ENCODE peak calls at places on chromosomes 3 and 15, in ten cellular contexts. H, D, K, Y, G, U, A, Q, C and P are unnamed samples.
A peak's percentile ranks its signal among the peaks of the same experiment; 100 is the strongest.

GRCh38 chr15:20340331-20340811 is 201.2 kb downstream of the GOLGA6L6 start:
- DNase-seq in G (no peak), A (no peak), K (no peak), U (no peak), Q (no peak), D (peak; percentile 58), C (no peak), Y (no peak), H (peak; percentile 80), P (peak; percentile 0)

GRCh38 chr15:94327356-94327936 is 96.1 kb downstream of the MCTP2 start:
- DNase-seq in K (no peak), C (no peak), D (peak; percentile 12), A (peak; percentile 55), U (peak; percentile 38), Y (peak; percentile 20), Q (no peak), H (no peak), G (peak; percentile 33), P (peak; percentile 22)

GRCh38 chr3:122893282-122893681 is 98.4 kb downstream of the SLC49A4 start:
- DNase-seq in H (no peak), Y (peak; percentile 54), G (no peak), C (no peak), U (no peak), K (no peak), Q (no peak), D (no peak), A (no peak), P (no peak)

GRCh38 chr3:156201411-156202405 is 81.3 kb downstream of the KCNAB1 start:
- DNase-seq in U (no peak), Y (no peak), K (no peak), D (no peak), A (no peak), C (no peak), Q (no peak), G (no peak), H (no peak), P (no peak)

GRCh38 chr3:175020101-175020500 is 161.0 kb downstream of the NAALADL2 start:
- DNase-seq in D (no peak), G (no peak), Q (no peak), C (no peak), H (no peak), Y (no peak), K (no peak), A (no peak), U (no peak), P (no peak)

GRCh38 chr3:31223278-31223677 is 309.4 kb upstream of the STT3B start:
- DNase-seq in C (no peak), U (no peak), K (no peak), Y (no peak), A (no peak), H (no peak), D (no peak), Q (no peak), G (no peak), P (no peak)

GRCh38 chr15:83854314-83854713 is 200.4 kb downstream of the ADAMTSL3 start:
- DNase-seq in A (no peak), C (no peak), Q (no peak), G (no peak), U (no peak), Y (peak; percentile 63), K (no peak), H (no peak), D (no peak), P (no peak)

GRCh38 chr3:69370945-69371301 is 15.0 kb downstream of the FRMD4B start:
- DNase-seq in H (no peak), Y (no peak), D (no peak), G (no peak), K (no peak), A (no peak), C (no peak), U (no peak), Q (no peak), P (no peak)

GRCh38 chr15:88032787-88033186 is 223.8 kb downstream of the NTRK3 start:
- DNase-seq in Y (no peak), U (no peak), H (no peak), A (no peak), C (no peak), K (no peak), G (no peak), Q (no peak), D (no peak), P (no peak)

GRCh38 chr3:47716656-47717055 is 65.0 kb downstream of the SMARCC1 start:
- DNase-seq in D (no peak), H (no peak), G (no peak), Q (no peak), U (no peak), Y (no peak), C (no peak), K (no peak), A (no peak), P (no peak)

GRCh38 chr3:45632956-45633355 is 38.4 kb downstream of the LIMD1 start:
- DNase-seq in D (no peak), H (no peak), A (no peak), U (no peak), C (no peak), Q (no peak), Y (no peak), K (no peak), G (no peak), P (no peak)

GRCh38 chr3:131549340-131549739 is 46.6 kb upstream of the MRPL3 start:
- DNase-seq in Q (no peak), C (no peak), U (no peak), H (no peak), D (no peak), G (no peak), Y (peak; percentile 44), A (no peak), K (no peak), P (no peak)

GRCh38 chr3:4225005-4225471 is 78.1 kb upstream of the SETMAR start:
- DNase-seq in A (no peak), U (no peak), Q (no peak), H (no peak), D (no peak), K (no peak), Y (no peak), G (no peak), C (no peak), P (no peak)

GRCh38 chr3:171453175-171453868 is 6.9 kb downstream of the TNIK start:
- DNase-seq in H (no peak), D (peak; percentile 62), Q (no peak), K (no peak), C (no peak), U (no peak), Y (no peak), A (no peak), G (no peak), P (no peak)

GRCh38 chr15:71002321-71002720 is 109.7 kb downstream of the LRRC49 start:
- DNase-seq in Y (no peak), K (no peak), U (no peak), Q (no peak), A (no peak), D (no peak), G (no peak), C (no peak), H (no peak), P (peak; percentile 4)

GRCh38 chr3:138468886-138469285 is 34.5 kb downstream of the ESYT3 start:
- DNase-seq in C (no peak), H (no peak), Y (no peak), Q (peak; percentile 12), U (no peak), K (no peak), G (no peak), A (no peak), D (no peak), P (no peak)

GRCh38 chr15:41894791-41895463 is 1.1 kb upstream of the SPTBN5 start:
- DNase-seq in Y (peak; percentile 52), K (peak; percentile 61), A (peak; percentile 51), Q (no peak), H (peak; percentile 92), G (peak; percentile 45), C (peak; percentile 87), U (peak; percentile 88), D (no peak), P (peak; percentile 95)

GRCh38 chr3:158847885-158848284 is 46.0 kb downstream of the MFSD1 start:
- DNase-seq in H (no peak), Q (no peak), Y (no peak), A (no peak), U (no peak), D (no peak), C (no peak), G (no peak), K (no peak), P (no peak)

GRCh38 chr15:70051948-70052633 is 45.6 kb downstream of the TLE3 start:
- DNase-seq in G (no peak), U (no peak), A (no peak), K (no peak), H (peak; percentile 59), Q (no peak), C (no peak), D (no peak), Y (no peak), P (no peak)